ENCODE peak calls at places on chromosomes 11 and 22, in seven cellular contexts. One of them, this sample, is unnamed.

GRCh38 chr11:14132312-14132711 is 169.8 kb downstream of the SPON1 start:
- DNase-seq in IMR-90: peak; percentile 5
- DNase-seq in body of pancreas: no peak
- DNase-seq in heart left ventricle: no peak
- DNase-seq in ovary: no peak
- DNase-seq in adrenal gland: no peak
- DNase-seq in NB4: no peak
- DNase-seq in this sample: no peak

GRCh38 chr11:17403977-17404759 is 15.7 kb upstream of the KCNJ11 start:
- DNase-seq in IMR-90: no peak
- DNase-seq in body of pancreas: peak; percentile 33
- DNase-seq in heart left ventricle: no peak
- DNase-seq in ovary: no peak
- DNase-seq in adrenal gland: no peak
- DNase-seq in NB4: peak; percentile 36
- DNase-seq in this sample: no peak

GRCh38 chr11:28619870-28620540 is 511.8 kb downstream of the METTL15 start:
- DNase-seq in IMR-90: peak; percentile 83
- DNase-seq in body of pancreas: no peak
- DNase-seq in heart left ventricle: no peak
- DNase-seq in ovary: no peak
- DNase-seq in adrenal gland: no peak
- DNase-seq in NB4: no peak
- DNase-seq in this sample: no peak

GRCh38 chr11:130156108-130157022 is 3.2 kb upstream of the ST14 start:
- DNase-seq in IMR-90: no peak
- DNase-seq in body of pancreas: no peak
- DNase-seq in heart left ventricle: no peak
- DNase-seq in ovary: no peak
- DNase-seq in adrenal gland: peak; percentile 45
- DNase-seq in NB4: peak; percentile 73
- DNase-seq in this sample: no peak

GRCh38 chr11:67465190-67465522 is 3.9 kb downstream of the TMEM134 start:
- DNase-seq in IMR-90: no peak
- DNase-seq in body of pancreas: no peak
- DNase-seq in heart left ventricle: no peak
- DNase-seq in ovary: no peak
- DNase-seq in adrenal gland: no peak
- DNase-seq in NB4: no peak
- DNase-seq in this sample: no peak

GRCh38 chr11:45209904-45210699 is 63.7 kb downstream of the PRDM11 start:
- DNase-seq in IMR-90: peak; percentile 21
- DNase-seq in body of pancreas: peak; percentile 63
- DNase-seq in heart left ventricle: peak; percentile 96
- DNase-seq in ovary: peak; percentile 93
- DNase-seq in adrenal gland: peak; percentile 55
- DNase-seq in NB4: peak; percentile 45
- DNase-seq in this sample: peak; percentile 64

GRCh38 chr22:44732017-44732561 is 20.3 kb upstream of the ARHGAP8 start:
- DNase-seq in IMR-90: no peak
- DNase-seq in body of pancreas: no peak
- DNase-seq in heart left ventricle: peak; percentile 21
- DNase-seq in ovary: no peak
- DNase-seq in adrenal gland: no peak
- DNase-seq in NB4: no peak
- DNase-seq in this sample: no peak

GRCh38 chr11:87315229-87315628 is 277.5 kb downstream of the TMEM135 start:
- DNase-seq in IMR-90: no peak
- DNase-seq in body of pancreas: no peak
- DNase-seq in heart left ventricle: no peak
- DNase-seq in ovary: no peak
- DNase-seq in adrenal gland: no peak
- DNase-seq in NB4: no peak
- DNase-seq in this sample: no peak

GRCh38 chr11:117691206-117691490 is 105.9 kb downstream of the DSCAML1 start:
- DNase-seq in IMR-90: no peak
- DNase-seq in body of pancreas: no peak
- DNase-seq in heart left ventricle: peak; percentile 18
- DNase-seq in ovary: no peak
- DNase-seq in adrenal gland: no peak
- DNase-seq in NB4: no peak
- DNase-seq in this sample: no peak

GRCh38 chr11:126282742-126283591 is at the start of gene TIRAP:
- DNase-seq in IMR-90: peak; percentile 42
- DNase-seq in body of pancreas: peak; percentile 75
- DNase-seq in heart left ventricle: peak; percentile 73
- DNase-seq in ovary: peak; percentile 79
- DNase-seq in adrenal gland: peak; percentile 78
- DNase-seq in NB4: peak; percentile 72
- DNase-seq in this sample: peak; percentile 45

GRCh38 chr11:57255618-57256017 is 18.6 kb upstream of the APLNR start:
- DNase-seq in IMR-90: peak; percentile 76
- DNase-seq in body of pancreas: no peak
- DNase-seq in heart left ventricle: no peak
- DNase-seq in ovary: no peak
- DNase-seq in adrenal gland: no peak
- DNase-seq in NB4: no peak
- DNase-seq in this sample: no peak

GRCh38 chr11:102780491-102780918 is at the start of gene MMP10:
- DNase-seq in IMR-90: peak; percentile 74
- DNase-seq in body of pancreas: no peak
- DNase-seq in heart left ventricle: no peak
- DNase-seq in ovary: no peak
- DNase-seq in adrenal gland: no peak
- DNase-seq in NB4: peak; percentile 11
- DNase-seq in this sample: no peak

GRCh38 chr22:38700271-38700788 is 413 bp downstream of the JOSD1 start:
- DNase-seq in IMR-90: no peak
- DNase-seq in body of pancreas: peak; percentile 74
- DNase-seq in heart left ventricle: peak; percentile 83
- DNase-seq in ovary: no peak
- DNase-seq in adrenal gland: peak; percentile 61
- DNase-seq in NB4: no peak
- DNase-seq in this sample: no peak

GRCh38 chr11:75159081-75159953 is 8.4 kb downstream of the SLCO2B1 start:
- DNase-seq in IMR-90: no peak
- DNase-seq in body of pancreas: peak; percentile 72
- DNase-seq in heart left ventricle: no peak
- DNase-seq in ovary: no peak
- DNase-seq in adrenal gland: no peak
- DNase-seq in NB4: no peak
- DNase-seq in this sample: no peak

GRCh38 chr11:116927163-116927772 is 89.8 kb upstream of the APOA1 start:
- DNase-seq in IMR-90: no peak
- DNase-seq in body of pancreas: peak; percentile 30
- DNase-seq in heart left ventricle: no peak
- DNase-seq in ovary: no peak
- DNase-seq in adrenal gland: no peak
- DNase-seq in NB4: peak; percentile 43
- DNase-seq in this sample: no peak

GRCh38 chr11:64059339-64060176 is 23.8 kb downstream of the FLRT1 start:
- DNase-seq in IMR-90: no peak
- DNase-seq in body of pancreas: no peak
- DNase-seq in heart left ventricle: no peak
- DNase-seq in ovary: no peak
- DNase-seq in adrenal gland: no peak
- DNase-seq in NB4: no peak
- DNase-seq in this sample: no peak

GRCh38 chr11:61923166-61924015 is 6.0 kb upstream of the RAB3IL1 start:
- DNase-seq in IMR-90: peak; percentile 63
- DNase-seq in body of pancreas: peak; percentile 80
- DNase-seq in heart left ventricle: peak; percentile 71
- DNase-seq in ovary: peak; percentile 80
- DNase-seq in adrenal gland: peak; percentile 92
- DNase-seq in NB4: no peak
- DNase-seq in this sample: peak; percentile 79

GRCh38 chr11:107044503-107044902 is 26.2 kb upstream of the GUCY1A2 start:
- DNase-seq in IMR-90: no peak
- DNase-seq in body of pancreas: no peak
- DNase-seq in heart left ventricle: no peak
- DNase-seq in ovary: no peak
- DNase-seq in adrenal gland: no peak
- DNase-seq in NB4: peak; percentile 20
- DNase-seq in this sample: no peak

GRCh38 chr11:108112059-108112458 is 9.3 kb upstream of the ACAT1 start:
- DNase-seq in IMR-90: peak; percentile 86
- DNase-seq in body of pancreas: no peak
- DNase-seq in heart left ventricle: no peak
- DNase-seq in ovary: no peak
- DNase-seq in adrenal gland: no peak
- DNase-seq in NB4: no peak
- DNase-seq in this sample: no peak

GRCh38 chr22:43534916-43535315 is 123.1 kb downstream of the MPPED1 start:
- DNase-seq in IMR-90: no peak
- DNase-seq in body of pancreas: no peak
- DNase-seq in heart left ventricle: no peak
- DNase-seq in ovary: no peak
- DNase-seq in adrenal gland: no peak
- DNase-seq in NB4: no peak
- DNase-seq in this sample: no peak

DNA sequence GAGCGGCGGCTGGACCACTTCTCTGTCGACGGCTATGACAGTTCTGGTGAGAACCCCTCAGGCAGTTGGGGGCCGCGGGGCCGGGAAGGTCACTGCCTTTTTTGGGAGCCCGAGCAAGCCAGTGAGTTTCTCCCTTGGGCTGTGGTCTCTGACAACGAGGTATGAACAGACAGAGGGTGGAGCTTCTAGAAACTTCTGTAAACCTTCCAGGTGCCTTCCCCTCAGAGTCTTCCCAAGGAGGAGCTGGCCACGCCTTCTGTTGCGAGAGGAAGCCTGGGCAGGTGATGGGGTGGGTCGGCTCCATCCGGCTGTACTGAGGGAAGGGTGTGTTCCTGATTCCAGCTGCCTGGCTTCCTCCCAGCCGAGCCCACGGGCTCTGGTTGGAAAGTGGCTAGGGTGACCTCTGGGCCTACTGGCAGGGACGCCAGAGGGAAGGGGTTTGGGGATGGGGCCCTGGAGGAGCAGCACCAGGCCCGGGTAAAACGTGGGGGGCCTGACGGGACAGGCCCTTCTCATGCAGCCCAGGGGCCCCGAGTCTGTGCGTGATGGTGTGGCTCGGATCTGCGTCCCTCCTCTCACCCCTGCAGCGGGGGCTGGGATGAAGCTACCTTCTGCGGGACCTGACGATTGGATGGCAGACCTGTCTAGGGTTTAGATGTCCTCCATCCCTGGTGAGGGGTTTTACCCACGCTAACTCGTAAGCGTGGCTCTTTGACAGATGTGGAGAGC is 110.8 kb downstream of the KCNQ1OT1 start:
- DNase-seq in IMR-90: no peak
- DNase-seq in body of pancreas: peak; percentile 3
- DNase-seq in heart left ventricle: peak; percentile 28
- DNase-seq in ovary: no peak
- DNase-seq in adrenal gland: peak; percentile 8
- DNase-seq in NB4: no peak
- DNase-seq in this sample: no peak
- TF ChIP-seq POLR2A in IMR-90: no peak
- TF ChIP-seq POLR2A in body of pancreas: no peak
- TF ChIP-seq POLR2A in heart left ventricle: no peak
- TF ChIP-seq POLR2A in ovary: no peak
- TF ChIP-seq POLR2A in adrenal gland: no peak
- TF ChIP-seq POLR2A in NB4: no peak
- TF ChIP-seq POLR2A in this sample: no peak

DNA sequence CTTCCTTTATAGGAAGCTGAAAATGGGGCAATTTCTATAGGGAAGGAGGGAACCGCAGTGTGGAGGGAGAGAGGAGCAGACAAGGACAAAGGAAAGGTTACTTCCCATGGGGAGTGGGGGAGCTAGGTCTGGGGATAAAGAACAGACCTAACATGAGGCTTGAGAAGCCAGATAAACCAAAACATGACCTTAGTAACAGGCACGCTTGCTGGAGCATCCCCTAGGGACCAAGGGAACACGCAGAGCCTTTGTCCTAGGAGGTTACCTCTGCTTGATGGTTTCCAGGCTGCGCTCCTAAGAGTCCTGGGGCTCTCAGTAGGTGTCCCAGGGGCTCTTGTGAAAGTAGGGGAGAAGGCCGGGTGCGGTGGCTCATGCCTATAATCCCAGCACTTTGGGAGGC is 271.4 kb upstream of the NCAM1 start:
- DNase-seq in IMR-90: no peak
- DNase-seq in body of pancreas: no peak
- DNase-seq in heart left ventricle: no peak
- DNase-seq in ovary: no peak
- DNase-seq in adrenal gland: no peak
- DNase-seq in NB4: peak; percentile 5
- DNase-seq in this sample: no peak
- TF ChIP-seq POLR2A in IMR-90: no peak
- TF ChIP-seq POLR2A in body of pancreas: no peak
- TF ChIP-seq POLR2A in heart left ventricle: no peak
- TF ChIP-seq POLR2A in ovary: no peak
- TF ChIP-seq POLR2A in adrenal gland: no peak
- TF ChIP-seq POLR2A in NB4: no peak
- TF ChIP-seq POLR2A in this sample: no peak

GRCh38 chr11:115493488-115493887 is 10.7 kb downstream of the CADM1 start:
- DNase-seq in IMR-90: no peak
- DNase-seq in body of pancreas: no peak
- DNase-seq in heart left ventricle: no peak
- DNase-seq in ovary: no peak
- DNase-seq in adrenal gland: no peak
- DNase-seq in NB4: no peak
- DNase-seq in this sample: no peak
- TF ChIP-seq POLR2A in IMR-90: no peak
- TF ChIP-seq POLR2A in body of pancreas: no peak
- TF ChIP-seq POLR2A in heart left ventricle: no peak
- TF ChIP-seq POLR2A in ovary: no peak
- TF ChIP-seq POLR2A in adrenal gland: no peak
- TF ChIP-seq POLR2A in NB4: no peak
- TF ChIP-seq POLR2A in this sample: no peak

DNA sequence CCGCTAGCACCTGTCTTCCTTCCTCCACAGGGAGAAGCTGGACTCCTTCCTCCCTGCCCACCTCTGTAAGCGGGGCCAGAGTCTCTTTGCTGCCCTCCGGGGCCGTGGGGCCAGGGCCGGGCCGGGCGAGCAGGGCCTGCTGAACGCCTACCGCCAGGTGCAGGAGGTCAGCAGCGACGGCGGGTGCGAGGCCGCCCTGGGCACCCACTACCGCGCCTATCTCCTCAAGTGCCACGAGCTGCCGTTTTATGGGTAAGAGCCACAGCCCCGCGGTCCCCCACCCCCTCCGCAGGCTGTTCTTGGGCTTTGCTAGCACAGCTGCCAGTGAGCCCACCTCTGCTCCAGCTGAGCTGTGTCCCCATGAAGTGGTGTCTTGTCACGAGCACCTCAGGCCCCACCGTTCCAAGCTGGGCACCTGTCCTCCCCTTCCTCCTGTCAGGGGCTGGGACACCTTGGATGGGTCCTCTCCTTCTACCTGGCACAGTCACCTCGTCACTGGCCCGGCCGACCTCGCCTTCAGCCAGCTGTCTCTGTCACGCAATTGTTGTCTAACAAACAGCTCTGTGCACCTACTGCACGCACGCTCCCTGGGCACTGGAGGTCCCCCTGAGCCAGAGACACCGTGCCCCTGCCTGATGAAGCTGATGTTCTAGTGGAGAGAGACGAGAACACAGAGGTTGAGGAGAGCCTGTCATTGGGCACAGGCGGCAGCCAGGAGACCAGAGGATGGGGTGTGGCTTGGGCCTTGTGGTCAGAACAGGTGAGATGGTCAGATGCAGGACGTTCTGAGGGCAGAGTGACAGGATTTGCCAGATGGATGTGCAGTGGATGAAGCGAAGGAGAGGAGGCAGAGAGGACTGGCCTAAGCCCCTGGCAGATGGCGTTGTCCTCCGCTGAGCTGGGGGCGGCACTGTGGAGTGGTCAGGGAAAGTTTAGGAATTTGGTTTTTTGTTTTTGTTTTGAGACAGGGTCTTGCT is 10.6 kb downstream of the FRMD8 start:
- DNase-seq in IMR-90: no peak
- DNase-seq in body of pancreas: no peak
- DNase-seq in heart left ventricle: no peak
- DNase-seq in ovary: no peak
- DNase-seq in adrenal gland: no peak
- DNase-seq in NB4: no peak
- DNase-seq in this sample: no peak
- TF ChIP-seq POLR2A in IMR-90: no peak
- TF ChIP-seq POLR2A in body of pancreas: no peak
- TF ChIP-seq POLR2A in heart left ventricle: no peak
- TF ChIP-seq POLR2A in ovary: no peak
- TF ChIP-seq POLR2A in adrenal gland: no peak
- TF ChIP-seq POLR2A in NB4: no peak
- TF ChIP-seq POLR2A in this sample: no peak

This sample was measured in tibial nerve.